ENCODE peak calls at places on chromosome 7, in five cellular contexts. J is heart right ventricle, D is HCT116, F is cardiac muscle cell, W is tibial artery. L is an unnamed sample.

GRCh38 chr7:2904202-2904601 is 60.1 kb upstream of the GNA12 start:
- DNase-seq in D (no peak), W (no peak), J (no peak), F (no peak), L (no peak)

GRCh38 chr7:29331163-29331562 is 136.6 kb downstream of the CHN2 start:
- DNase-seq in W (no peak), D (no peak), J (no peak), F (no peak), L (no peak)

GRCh38 chr7:44382459-44383300 is 57.3 kb upstream of the CAMK2B start:
- DNase-seq in D (no peak), J (no peak), W (no peak), F (no peak), L (no peak)

GRCh38 chr7:78530351-78530750 is 731.8 kb downstream of the PHTF2 start:
- DNase-seq in F (peak; percentile 9), J (no peak), D (no peak), W (no peak), L (peak; percentile 65)

GRCh38 chr7:156578578-156578940 is 62.0 kb upstream of the RNF32 start:
- DNase-seq in D (no peak), F (no peak), W (no peak), J (no peak), L (no peak)

GRCh38 chr7:50356212-50356944 is 51.9 kb downstream of the IKZF1 start:
- DNase-seq in F (no peak), D (no peak), J (peak; percentile 32), W (peak; percentile 67), L (no peak)

GRCh38 chr7:140059288-140060242 is 3.2 kb downstream of the PARP12 start:
- DNase-seq in D (peak; percentile 73), F (peak; percentile 95), J (peak; percentile 41), W (peak; percentile 61), L (peak; percentile 94)

GRCh38 chr7:91288208-91288824 is 24.1 kb downstream of the FZD1 start:
- DNase-seq in F (peak; percentile 44), J (peak; percentile 23), D (peak; percentile 27), W (peak; percentile 32), L (peak; percentile 31)

GRCh38 chr7:45177801-45178200 is 20.2 kb downstream of the RAMP3 start:
- DNase-seq in W (no peak), D (no peak), F (no peak), J (no peak), L (no peak)

GRCh38 chr7:152489044-152489443 is 53.2 kb upstream of the KMT2C start:
- DNase-seq in D (no peak), J (no peak), F (no peak), W (no peak), L (no peak)

GRCh38 chr7:1027285-1028043 is 16.9 kb upstream of the GPR146 start:
- DNase-seq in W (no peak), D (no peak), F (peak; percentile 49), J (no peak), L (peak; percentile 14)

GRCh38 chr7:78345293-78345692 is 546.7 kb downstream of the PHTF2 start:
- DNase-seq in D (no peak), J (no peak), F (no peak), W (no peak), L (no peak)

GRCh38 chr7:37920619-37921339 is at the start of gene EPDR1:
- DNase-seq in F (peak; percentile 42), W (peak; percentile 54), D (peak; percentile 37), J (peak; percentile 57), L (peak; percentile 25)

GRCh38 chr7:40647719-40648118 is 512.9 kb downstream of the SUGCT start:
- DNase-seq in D (no peak), F (no peak), W (no peak), J (no peak), L (no peak)

GRCh38 chr7:64610997-64611396 is 48.1 kb upstream of the ZNF680 start:
- DNase-seq in W (no peak), J (no peak), D (no peak), F (no peak), L (no peak)

GRCh38 chr7:157762824-157763223 is 426.0 kb downstream of the DNAJB6 start:
- DNase-seq in D (no peak), W (no peak), J (no peak), F (no peak), L (no peak)

GRCh38 chr7:156463280-156463679 is 177.3 kb upstream of the RNF32 start:
- DNase-seq in J (no peak), W (no peak), D (no peak), F (no peak), L (no peak)

GRCh38 chr7:55415173-55415778 is 50.1 kb downstream of the LANCL2 start:
- DNase-seq in W (peak; percentile 75), D (peak; percentile 43), J (peak; percentile 66), F (peak; percentile 81), L (peak; percentile 71)

GRCh38 chr7:139683137-139683871 is 94.5 kb downstream of the HIPK2 start:
- DNase-seq in J (no peak), W (no peak), D (no peak), F (peak; percentile 68), L (peak; percentile 89)

GRCh38 chr7:17069146-17069545 is 187.4 kb upstream of the AGR3 start:
- DNase-seq in F (no peak), D (no peak), J (no peak), W (no peak), L (no peak)

GRCh38 chr7:42549212-42549611 is 312.2 kb upstream of the GLI3 start:
- DNase-seq in W (no peak), F (no peak), J (no peak), D (no peak), L (no peak)

GRCh38 chr7:127287133-127287532 is 34.4 kb upstream of the GRM8 start:
- DNase-seq in F (no peak), D (no peak), J (no peak), W (no peak), L (no peak)

GRCh38 chr7:37366445-37366844 is 82.2 kb downstream of the ELMO1 start:
- DNase-seq in F (no peak), W (no peak), J (no peak), D (no peak), L (no peak)

GRCh38 chr7:73703225-73703624 is 16.2 kb downstream of the STX1A start:
- DNase-seq in F (no peak), J (no peak), D (no peak), W (no peak), L (no peak)
- H3K4me3 ChIP-seq in F (no peak overlapping the region), J (no peak overlapping the region), D (no peak overlapping the region), W (no peak overlapping the region), L (no peak overlapping the region)

GRCh38 chr7:132183822-132184380 is 392.4 kb downstream of the PLXNA4 start:
- DNase-seq in F (no peak), D (no peak), J (no peak), W (no peak), L (no peak)
- TF ChIP-seq CTCF in F (no peak), D (no peak), J (no peak), W (no peak), L (no peak)

DNA sequence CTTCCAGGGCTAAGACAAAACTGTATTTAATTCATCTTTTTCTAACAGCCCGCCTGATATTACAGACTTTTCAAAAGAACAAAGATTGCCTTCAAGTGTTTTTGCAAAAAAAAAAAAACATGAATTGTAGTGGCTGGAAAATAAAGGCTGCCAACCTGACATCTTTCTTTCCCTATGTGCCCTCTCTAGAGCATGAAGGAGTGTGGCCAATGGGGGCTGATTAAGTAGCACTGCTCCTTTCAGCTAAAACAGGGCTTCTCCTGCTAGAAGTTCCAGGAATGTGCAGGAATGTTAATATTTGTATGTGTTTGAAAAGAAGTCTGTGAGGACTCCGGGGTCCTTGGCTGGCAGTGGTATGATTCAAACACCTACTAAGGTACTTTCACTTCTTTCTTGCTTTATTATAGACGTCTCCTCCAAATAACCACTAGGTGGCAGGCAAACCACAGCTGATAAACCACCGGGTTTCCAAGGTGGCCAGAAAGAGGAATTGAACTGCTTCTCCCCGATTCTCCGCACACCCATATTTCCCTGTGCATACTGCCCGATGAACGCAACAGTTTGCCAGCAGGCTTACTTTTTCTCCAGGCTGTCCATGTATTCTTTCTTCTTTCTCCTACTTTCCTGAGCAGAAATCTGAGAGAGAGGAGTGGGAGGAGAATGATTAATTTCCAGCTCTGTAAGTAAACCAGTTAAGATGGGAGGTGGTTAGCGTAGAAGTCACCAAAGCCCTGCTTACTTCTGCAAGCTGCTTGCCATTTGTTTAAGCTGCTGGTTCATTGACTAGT is 56.8 kb upstream of the DGKI start:
- DNase-seq in D (peak; percentile 57), W (peak; percentile 51), F (peak; percentile 80), J (no peak), L (peak; percentile 69)
- H3K27ac ChIP-seq in D (no peak overlapping the region), W (no peak overlapping the region), F (peak overlapping the region; percentile 53), J (no peak overlapping the region), L (peak overlapping the region; percentile 33)

GRCh38 chr7:130930710-130931109 is 196.7 kb upstream of the KLF14 start:
- DNase-seq in W (no peak), F (no peak), J (no peak), D (no peak), L (no peak)
- H3K4me3 ChIP-seq in W (no peak overlapping the region), F (no peak overlapping the region), J (no peak overlapping the region), D (no peak overlapping the region), L (no peak overlapping the region)